ENCODE peak calls at places on chromosomes 2 and 18, in four cellular contexts. One of them, this sample, is unnamed.

GRCh38 chr2:100893753-100894530 is 74.0 kb downstream of the NPAS2 start:
- DNase-seq in H1: no peak
- DNase-seq in K562: peak; percentile 82
- DNase-seq in GM12891: no peak
- DNase-seq in this sample: no peak

GRCh38 chr2:156903335-156903734 is 354.2 kb upstream of the GALNT5 start:
- DNase-seq in GM12891: no peak
- DNase-seq in H1: no peak
- DNase-seq in K562: no peak
- DNase-seq in this sample: no peak

GRCh38 chr18:10235553-10235952 is 218.9 kb upstream of the APCDD1 start:
- DNase-seq in K562: no peak
- DNase-seq in GM12891: no peak
- DNase-seq in H1: no peak
- DNase-seq in this sample: no peak

GRCh38 chr2:46787315-46787714 is 128.3 kb downstream of the MCFD2 start:
- DNase-seq in GM12891: no peak
- DNase-seq in K562: no peak
- DNase-seq in H1: no peak
- DNase-seq in this sample: no peak

GRCh38 chr18:7822435-7823425 is 255.6 kb downstream of the PTPRM start:
- DNase-seq in GM12891: no peak
- DNase-seq in K562: no peak
- DNase-seq in H1: no peak
- DNase-seq in this sample: no peak

GRCh38 chr2:240413813-240414429 is 21.5 kb upstream of the GPC1 start:
- DNase-seq in GM12891: no peak
- DNase-seq in H1: no peak
- DNase-seq in K562: no peak
- DNase-seq in this sample: no peak

GRCh38 chr18:27771571-27771970 is 405.4 kb downstream of the CDH2 start:
- DNase-seq in GM12891: no peak
- DNase-seq in H1: no peak
- DNase-seq in K562: no peak
- DNase-seq in this sample: no peak

GRCh38 chr2:231674587-231675334 is 33.6 kb upstream of the PTMA start:
- DNase-seq in H1: peak; percentile 96
- DNase-seq in K562: peak; percentile 56
- DNase-seq in GM12891: no peak
- DNase-seq in this sample: peak; percentile 61

GRCh38 chr2:16139663-16140610 is 199.6 kb downstream of the MYCN start:
- DNase-seq in GM12891: no peak
- DNase-seq in K562: no peak
- DNase-seq in H1: peak; percentile 23
- DNase-seq in this sample: no peak

GRCh38 chr2:218861645-218862318 is 2.2 kb downstream of the WNT6 start:
- DNase-seq in K562: no peak
- DNase-seq in H1: no peak
- DNase-seq in GM12891: peak; percentile 0
- DNase-seq in this sample: no peak

GRCh38 chr18:55272510-55273243 is 313.4 kb upstream of the CCDC68 start:
- DNase-seq in K562: no peak
- DNase-seq in GM12891: no peak
- DNase-seq in H1: no peak
- DNase-seq in this sample: no peak

GRCh38 chr18:35132284-35132910 is 91.2 kb downstream of the MAPRE2 start:
- DNase-seq in GM12891: no peak
- DNase-seq in H1: no peak
- DNase-seq in K562: no peak
- DNase-seq in this sample: no peak

GRCh38 chr2:101121174-101121573 is 30.0 kb downstream of the TBC1D8 start:
- DNase-seq in GM12891: no peak
- DNase-seq in H1: no peak
- DNase-seq in K562: no peak
- DNase-seq in this sample: no peak

GRCh38 chr18:76259012-76259568 is 236.0 kb downstream of the ZNF516 start:
- DNase-seq in K562: no peak
- DNase-seq in GM12891: no peak
- DNase-seq in H1: peak; percentile 58
- DNase-seq in this sample: no peak

GRCh38 chr2:46977899-46978298 is 62.3 kb upstream of the MCFD2 start:
- DNase-seq in H1: no peak
- DNase-seq in K562: no peak
- DNase-seq in GM12891: no peak
- DNase-seq in this sample: no peak

GRCh38 chr2:199757466-199757865 is 93.5 kb downstream of the FTCDNL1 start:
- DNase-seq in K562: no peak
- DNase-seq in GM12891: no peak
- DNase-seq in H1: no peak
- DNase-seq in this sample: no peak

GRCh38 chr2:62768615-62769014 is 63.1 kb downstream of the EHBP1 start:
- DNase-seq in K562: no peak
- DNase-seq in GM12891: no peak
- DNase-seq in H1: no peak
- DNase-seq in this sample: no peak

GRCh38 chr2:224819075-224819474 is 102.9 kb upstream of the CCDC195 start:
- DNase-seq in H1: no peak
- DNase-seq in GM12891: no peak
- DNase-seq in K562: no peak
- DNase-seq in this sample: no peak

GRCh38 chr2:74532222-74532621 is 2.5 kb downstream of the HTRA2 start:
- DNase-seq in GM12891: no peak
- DNase-seq in K562: no peak
- DNase-seq in H1: no peak
- DNase-seq in this sample: no peak

GRCh38 chr18:8139127-8139591 is 470.1 kb upstream of the RAB12 start:
- DNase-seq in H1: no peak
- DNase-seq in GM12891: no peak
- DNase-seq in K562: no peak
- DNase-seq in this sample: no peak

GRCh38 chr2:89829828-89830227 is 1138.4 kb downstream of the RPIA start:
- DNase-seq in K562: no peak
- DNase-seq in H1: no peak
- DNase-seq in GM12891: no peak
- DNase-seq in this sample: no peak

GRCh38 chr2:240599141-240599583 is 12.6 kb downstream of the CAPN10 start:
- DNase-seq in GM12891: no peak
- DNase-seq in H1: no peak
- DNase-seq in K562: no peak
- DNase-seq in this sample: no peak

GRCh38 chr2:86107031-86107430 is 996 bp downstream of the PTCD3 start:
- DNase-seq in GM12891: no peak
- DNase-seq in H1: no peak
- DNase-seq in K562: no peak
- DNase-seq in this sample: no peak

GRCh38 chr2:188975497-188976102 is 1.4 kb downstream of the COL3A1 start:
- DNase-seq in K562: peak; percentile 2
- DNase-seq in GM12891: no peak
- DNase-seq in H1: no peak
- DNase-seq in this sample: no peak
- TF ChIP-seq TAF1 in K562: no peak
- TF ChIP-seq TAF1 in GM12891: no peak
- TF ChIP-seq TAF1 in H1: no peak
- TF ChIP-seq TAF1 in this sample: no peak

GRCh38 chr2:181892795-181893435 is 1.4 kb downstream of the ITPRID2 start:
- DNase-seq in K562: no peak
- DNase-seq in H1: no peak
- DNase-seq in GM12891: no peak
- DNase-seq in this sample: no peak
- TF ChIP-seq POLR2AphosphoS5 in K562: no peak
- TF ChIP-seq POLR2AphosphoS5 in H1: no peak
- TF ChIP-seq POLR2AphosphoS5 in GM12891: no peak
- TF ChIP-seq POLR2AphosphoS5 in this sample: no peak

GRCh38 chr18:32909798-32910561 is 137.2 kb upstream of the KLHL14 start:
- DNase-seq in GM12891: no peak
- DNase-seq in H1: no peak
- DNase-seq in K562: no peak
- DNase-seq in this sample: no peak
- TF ChIP-seq POLR2A in GM12891: no peak
- TF ChIP-seq POLR2A in H1: no peak
- TF ChIP-seq POLR2A in K562: no peak
- TF ChIP-seq POLR2A in this sample: no peak

GRCh38 chr2:239035361-239035814 is 187.5 kb downstream of the TWIST2 start:
- DNase-seq in K562: peak; percentile 87
- DNase-seq in GM12891: peak; percentile 96
- DNase-seq in H1: peak; percentile 96
- DNase-seq in this sample: peak; percentile 94
- TF ChIP-seq TAF1 in K562: no peak
- TF ChIP-seq TAF1 in GM12891: no peak
- TF ChIP-seq TAF1 in H1: no peak
- TF ChIP-seq TAF1 in this sample: no peak

GRCh38 chr2:7838636-7839035 is 843.2 kb upstream of the ID2 start:
- DNase-seq in H1: no peak
- DNase-seq in K562: no peak
- DNase-seq in GM12891: no peak
- DNase-seq in this sample: no peak
- TF ChIP-seq POLR2AphosphoS5 in H1: no peak
- TF ChIP-seq POLR2AphosphoS5 in K562: no peak
- TF ChIP-seq POLR2AphosphoS5 in GM12891: no peak
- TF ChIP-seq POLR2AphosphoS5 in this sample: no peak

DNA sequence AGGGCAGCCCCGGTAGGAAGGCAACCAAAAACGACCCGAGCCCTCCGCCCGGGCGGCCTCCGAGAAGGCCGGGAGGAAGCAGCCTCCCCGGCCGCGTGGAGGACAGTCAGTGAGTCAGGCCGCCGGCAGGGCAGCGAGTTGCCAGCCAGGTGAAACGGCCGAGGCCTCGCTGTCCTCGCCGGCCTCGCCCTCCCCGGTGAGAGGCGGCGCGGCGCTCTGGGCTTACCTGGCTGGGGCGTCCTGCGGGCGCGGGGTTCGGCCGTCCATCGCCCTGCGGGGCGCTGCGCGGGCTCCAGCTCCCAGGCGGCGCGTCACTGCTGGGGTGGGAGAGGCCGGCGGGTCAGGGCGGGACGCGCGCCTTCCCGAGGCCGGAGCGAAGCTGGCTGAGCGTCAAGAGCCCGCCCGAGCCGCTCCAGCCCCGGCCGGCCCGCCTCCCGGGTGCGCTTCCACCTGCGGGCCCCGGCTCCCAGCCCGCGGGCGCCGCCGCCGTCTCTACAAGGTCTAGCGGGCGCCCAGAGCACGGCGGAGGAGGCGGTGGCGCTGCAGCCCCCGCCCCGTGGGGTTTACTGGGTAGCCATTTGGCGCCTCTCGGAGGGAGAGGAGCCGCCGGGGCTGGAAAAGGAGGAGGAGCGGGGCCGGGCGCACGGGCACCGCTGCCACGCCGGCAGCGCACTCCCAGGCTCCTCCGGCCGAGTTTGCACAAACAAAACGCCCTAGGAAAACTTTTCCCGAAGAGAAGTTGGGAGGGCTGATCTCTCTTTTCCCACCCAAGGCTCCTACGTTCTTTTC is 499 bp downstream of the COBLL1 start:
- DNase-seq in H1: peak; percentile 79
- DNase-seq in GM12891: peak; percentile 32
- DNase-seq in K562: peak; percentile 34
- DNase-seq in this sample: peak; percentile 29
- TF ChIP-seq POLR2A in H1: peak; percentile 31
- TF ChIP-seq POLR2A in GM12891: no peak
- TF ChIP-seq POLR2A in K562: no peak
- TF ChIP-seq POLR2A in this sample: no peak

GRCh38 chr18:69267895-69268294 is 132.8 kb upstream of the DOK6 start:
- DNase-seq in K562: no peak
- DNase-seq in GM12891: no peak
- DNase-seq in H1: no peak
- DNase-seq in this sample: no peak
- TF ChIP-seq TAF1 in K562: no peak
- TF ChIP-seq TAF1 in GM12891: no peak
- TF ChIP-seq TAF1 in H1: no peak
- TF ChIP-seq TAF1 in this sample: no peak

DNA sequence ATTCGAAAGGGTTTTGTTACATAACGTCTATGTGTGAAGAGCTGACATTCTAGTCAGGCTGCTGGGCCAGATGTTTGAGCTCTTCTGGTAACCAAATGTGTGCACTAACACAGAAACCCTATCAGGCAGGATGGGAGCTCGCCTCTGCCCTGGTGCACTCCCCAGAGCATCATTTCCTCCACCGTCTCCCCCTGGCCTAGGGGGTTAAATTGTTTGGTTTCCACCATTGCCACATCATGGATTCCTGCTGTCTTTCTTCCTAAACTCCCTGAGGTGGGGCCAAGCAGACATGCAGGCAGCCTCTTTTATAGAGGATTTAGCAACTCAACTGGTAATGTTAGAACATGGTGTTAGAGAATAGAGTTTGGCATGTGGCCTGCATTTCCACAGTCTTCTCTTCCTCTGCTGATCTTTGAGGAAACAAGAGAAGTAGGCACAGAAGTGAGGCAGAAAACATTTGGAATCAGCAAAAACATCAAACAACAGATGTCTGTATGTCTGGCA is 87.3 kb downstream of the ANTXR1 start:
- DNase-seq in H1: no peak
- DNase-seq in K562: no peak
- DNase-seq in GM12891: no peak
- DNase-seq in this sample: no peak
- TF ChIP-seq POLR2AphosphoS5 in H1: no peak
- TF ChIP-seq POLR2AphosphoS5 in K562: no peak
- TF ChIP-seq POLR2AphosphoS5 in GM12891: no peak
- TF ChIP-seq POLR2AphosphoS5 in this sample: no peak

This sample was measured in GM12892.